ENCODE peak calls at places on chromosomes 2 and 18, in nine cellular contexts. M is GM23338, W is GM23248, D is OCI-LY7, G is hepatocyte, A is HCT116, C is PC-3, R is Karpas-422, X is PC-9. N is an unnamed sample.

GRCh38 chr2:173571887-173572680 is 217.4 kb downstream of the CDCA7 start:
- DNase-seq in M (no peak), W (no peak), D (no peak), G (no peak), A (no peak), C (no peak), R (no peak), X (no peak), N (no peak)

GRCh38 chr2:238475571-238475970 is 48.8 kb downstream of the ASB1 start:
- DNase-seq in M (no peak), W (no peak), D (no peak), G (no peak), A (no peak), C (no peak), R (no peak), X (no peak), N (no peak)

GRCh38 chr18:46411862-46412690 is 244.9 kb downstream of the LOXHD1 start:
- DNase-seq in M (peak; percentile 34), W (no peak), D (no peak), G (no peak), A (no peak), C (no peak), R (no peak), X (peak; percentile 23), N (no peak)

GRCh38 chr2:191811807-191812602 is 34.9 kb downstream of the CAVIN2 start:
- DNase-seq in M (peak; percentile 70), W (peak; percentile 79), D (peak; percentile 31), G (peak; percentile 77), A (peak; percentile 53), C (peak; percentile 85), R (peak; percentile 76), X (peak; percentile 43), N (peak; percentile 68)

GRCh38 chr2:219434718-219435525 is at the start of gene SPEG:
- DNase-seq in M (peak; percentile 62), W (peak; percentile 44), D (no peak), G (no peak), A (no peak), C (no peak), R (no peak), X (no peak), N (no peak)

GRCh38 chr2:33136056-33136455 is 189.3 kb downstream of the LTBP1 start:
- DNase-seq in M (no peak), W (peak; percentile 43), D (no peak), G (no peak), A (no peak), C (peak; percentile 20), R (no peak), X (no peak), N (no peak)

GRCh38 chr18:24600076-24600654 is 139.7 kb downstream of the HRH4 start:
- DNase-seq in M (peak; percentile 84), W (peak; percentile 81), D (peak; percentile 66), G (peak; percentile 79), A (peak; percentile 27), C (peak; percentile 69), R (peak; percentile 74), X (no peak), N (peak; percentile 31)

GRCh38 chr2:862723-863466 is 87.8 kb upstream of the SNTG2 start:
- DNase-seq in M (no peak), W (no peak), D (no peak), G (no peak), A (no peak), C (no peak), R (no peak), X (no peak), N (no peak)

GRCh38 chr2:98539056-98539735 is 69.1 kb downstream of the COA5 start:
- DNase-seq in M (no peak), W (no peak), D (no peak), G (no peak), A (no peak), C (no peak), R (no peak), X (no peak), N (no peak)

GRCh38 chr18:49206717-49207116 is 253.7 kb downstream of the DYM start:
- DNase-seq in M (no peak), W (peak; percentile 45), D (peak; percentile 16), G (no peak), A (no peak), C (no peak), R (no peak), X (no peak), N (no peak)

GRCh38 chr2:230990131-230990898 is 5.6 kb upstream of the SPATA3 start:
- DNase-seq in M (no peak), W (no peak), D (no peak), G (no peak), A (no peak), C (no peak), R (no peak), X (no peak), N (no peak)

GRCh38 chr18:46939337-46939963 is 22.0 kb downstream of the KATNAL2 start:
- DNase-seq in M (peak; percentile 10), W (peak; percentile 54), D (no peak), G (peak; percentile 53), A (no peak), C (no peak), R (no peak), X (no peak), N (no peak)

GRCh38 chr2:111045771-111046444 is 74.8 kb upstream of the BCL2L11 start:
- DNase-seq in M (no peak), W (no peak), D (no peak), G (no peak), A (no peak), C (no peak), R (no peak), X (no peak), N (no peak)

GRCh38 chr18:28581503-28582169 is 404.7 kb upstream of the CDH2 start:
- DNase-seq in M (peak; percentile 11), W (peak; percentile 27), D (no peak), G (no peak), A (no peak), C (no peak), R (no peak), X (no peak), N (no peak)

GRCh38 chr2:147101906-147102790 is 742.7 kb upstream of the ACVR2A start:
- DNase-seq in M (no peak), W (no peak), D (no peak), G (no peak), A (no peak), C (no peak), R (no peak), X (no peak), N (no peak)

DNA sequence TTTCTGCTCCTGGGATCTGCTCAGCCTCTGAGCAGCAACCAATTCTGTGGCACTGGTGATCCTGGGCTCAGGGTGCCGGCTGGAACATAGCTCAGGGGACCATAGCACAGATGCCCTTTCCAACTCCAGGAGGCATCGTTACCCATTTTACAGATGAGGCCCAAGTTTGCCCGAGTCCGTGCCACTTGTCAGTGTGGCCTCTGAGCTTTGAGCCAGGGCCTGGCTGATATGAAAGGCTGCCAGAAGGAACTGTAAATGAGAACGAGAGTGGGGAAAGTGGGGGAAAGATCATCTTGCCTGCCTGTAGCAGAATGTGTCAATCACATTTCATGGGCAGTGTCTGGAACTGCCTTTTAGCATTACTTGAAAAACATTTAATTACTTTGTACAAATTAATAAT is 23.3 kb upstream of the FOSL2 start:
- DNase-seq in M (no peak), W (no peak), D (no peak), G (no peak), A (no peak), C (no peak), R (no peak), X (no peak), N (no peak)
- H3K9me2 ChIP-seq in M (no peaks in the 10 kb centered on the region), W (no peaks in the 10 kb centered on the region), D (no peaks in the 10 kb centered on the region), G (no peaks in the 10 kb centered on the region), A (no peaks in the 10 kb centered on the region), C (no peaks in the 10 kb centered on the region), R (no peaks in the 10 kb centered on the region), X (no peaks in the 10 kb centered on the region), N (no peaks in the 10 kb centered on the region)

GRCh38 chr2:188414869-188415753 is 123.4 kb downstream of the GULP1 start:
- DNase-seq in M (no peak), W (peak; percentile 6), D (no peak), G (no peak), A (no peak), C (no peak), R (no peak), X (no peak), N (no peak)
- H3K9me2 ChIP-seq in M (no peaks in the 10 kb centered on the region), W (no peaks in the 10 kb centered on the region), D (no peaks in the 10 kb centered on the region), G (no peaks in the 10 kb centered on the region), A (no peaks in the 10 kb centered on the region), C (no peaks in the 10 kb centered on the region), R (no peaks in the 10 kb centered on the region), X (no peaks in the 10 kb centered on the region), N (no peaks in the 10 kb centered on the region)

GRCh38 chr2:85682378-85682777 is 11.8 kb upstream of the GNLY start:
- DNase-seq in M (no peak), W (peak; percentile 72), D (no peak), G (no peak), A (no peak), C (no peak), R (no peak), X (no peak), N (no peak)

GRCh38 chr2:85678794-85679672 is 11.0 kb upstream of the SFTPB start:
- DNase-seq in M (peak; percentile 83), W (peak; percentile 81), D (peak; percentile 30), G (peak; percentile 89), A (peak; percentile 50), C (peak; percentile 93), R (peak; percentile 88), X (peak; percentile 89), N (peak; percentile 63)

GRCh38 chr2:85681354-85681728 is 12.8 kb upstream of the GNLY start:
- DNase-seq in M (no peak), W (no peak), D (no peak), G (no peak), A (no peak), C (no peak), R (no peak), X (peak; percentile 66), N (no peak)

GRCh38 chr2:85681776-85682175 is 12.4 kb upstream of the GNLY start:
- DNase-seq in M (no peak), W (no peak), D (no peak), G (no peak), A (no peak), C (no peak), R (no peak), X (no peak), N (no peak)

DNA sequence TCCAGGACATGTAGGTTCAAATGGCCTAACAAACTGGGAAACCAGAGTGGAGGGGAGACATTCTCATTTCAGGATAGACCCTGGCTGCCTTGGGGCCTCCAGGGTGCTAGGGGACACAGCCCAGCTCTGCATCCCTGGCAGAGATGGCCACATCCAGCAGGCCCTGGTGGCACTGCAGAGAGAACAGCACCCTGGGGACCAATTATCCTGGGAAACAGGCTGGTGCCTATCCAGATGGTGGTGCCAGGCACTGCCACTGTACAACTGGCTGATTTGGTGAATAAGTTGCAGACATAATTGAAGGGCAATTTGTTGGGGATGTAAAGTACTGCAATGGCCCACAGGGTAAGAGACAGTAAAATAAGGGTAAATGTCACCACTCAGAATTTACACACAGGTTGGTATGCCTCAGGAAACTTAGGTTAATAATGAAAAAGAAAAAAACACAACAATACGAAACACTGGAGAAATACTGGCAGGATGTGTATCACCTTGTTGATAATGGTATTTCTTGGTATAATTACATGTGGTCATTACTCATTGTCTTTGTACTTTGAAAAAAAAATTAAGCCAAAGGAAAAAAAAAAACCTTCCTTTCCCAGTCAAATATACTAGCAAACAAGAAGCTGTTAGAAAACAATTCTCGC is 12.8 kb upstream of the SFTPB start:
- DNase-seq in M (no peak), W (peak; percentile 33), D (no peak), G (no peak), A (no peak), C (peak; percentile 17), R (no peak), X (no peak), N (no peak)
- H3K9me2 ChIP-seq in M (no peaks in the 10 kb centered on the region), W (no peaks in the 10 kb centered on the region), D (no peaks in the 10 kb centered on the region), G (no peaks in the 10 kb centered on the region), A (no peaks in the 10 kb centered on the region), C (no peaks in the 10 kb centered on the region), R (no peaks in the 10 kb centered on the region), X (no peaks in the 10 kb centered on the region), N (no peaks in the 10 kb centered on the region)

GRCh38 chr2:202574541-202574940 is 60.2 kb upstream of the FAM117B start:
- DNase-seq in M (no peak), W (peak; percentile 15), D (no peak), G (no peak), A (no peak), C (peak; percentile 60), R (no peak), X (no peak), N (no peak)
- H3K9me2 ChIP-seq in M (no peaks in the 10 kb centered on the region), W (no peaks in the 10 kb centered on the region), D (no peaks in the 10 kb centered on the region), G (no peaks in the 10 kb centered on the region), A (no peaks in the 10 kb centered on the region), C (no peaks in the 10 kb centered on the region), R (no peaks in the 10 kb centered on the region), X (no peaks in the 10 kb centered on the region), N (no peaks in the 10 kb centered on the region)